ENCODE peak calls at places on chromosomes 2 and 18, in ten cellular contexts. X, A, L, H, J, C, W, G, V and T are unnamed samples.

GRCh38 chr2:83602753-83603152 is 856.3 kb downstream of the SUCLG1 start:
- DNase-seq in A (no peak), G (no peak), C (no peak), J (no peak), H (peak), V (no peak), W (no peak), X (no peak), L (no peak), T (no peak)

GRCh38 chr2:53033416-53033815 is 734.2 kb upstream of the CHAC2 start:
- DNase-seq in H (no peak), X (no peak), J (no peak), C (no peak), A (no peak), G (no peak), V (no peak), W (no peak), L (no peak), T (peak)

GRCh38 chr2:160906878-160907277 is 253.3 kb upstream of the TANK start:
- DNase-seq in V (no peak), J (no peak), H (no peak), G (no peak), W (no peak), A (no peak), C (no peak), X (no peak), L (no peak), T (no peak)

GRCh38 chr2:180367831-180368230 is 360.7 kb upstream of the CWC22 start:
- DNase-seq in W (no peak), X (no peak), V (no peak), J (no peak), L (no peak), C (no peak), H (no peak), A (no peak), G (no peak), T (no peak)

GRCh38 chr2:212901604-212902275 is 249.7 kb downstream of the IKZF2 start:
- DNase-seq in X (no peak), J (no peak), W (no peak), H (no peak), C (no peak), V (no peak), G (no peak), L (peak), A (no peak), T (no peak)

GRCh38 chr2:196959291-196959690 is 32.8 kb upstream of the PGAP1 start:
- DNase-seq in W (no peak), V (no peak), H (no peak), X (no peak), L (no peak), J (no peak), C (no peak), G (no peak), A (no peak), T (no peak)

GRCh38 chr2:199862779-199863178 is 11.8 kb upstream of the FTCDNL1 start:
- DNase-seq in X (no peak), J (no peak), A (no peak), L (no peak), W (no peak), C (no peak), V (no peak), H (peak), G (no peak), T (no peak)

GRCh38 chr2:188024811-188025210 is 266.9 kb upstream of the GULP1 start:
- DNase-seq in V (no peak), G (no peak), H (no peak), C (no peak), W (no peak), X (no peak), A (no peak), L (no peak), J (no peak), T (no peak)

GRCh38 chr2:133674433-133675331 is 106.4 kb upstream of the NCKAP5 start:
- DNase-seq in L (peak), J (peak), W (peak), X (peak), H (no peak), C (no peak), A (peak), G (peak), V (no peak), T (peak)

GRCh38 chr2:20624884-20625485 is 25.9 kb downstream of the HS1BP3 start:
- DNase-seq in C (no peak), W (no peak), V (no peak), G (no peak), A (no peak), J (no peak), X (peak), L (no peak), H (no peak), T (no peak)

GRCh38 chr2:55961318-55961911 is 37.8 kb upstream of the EFEMP1 start:
- DNase-seq in X (no peak), V (no peak), G (no peak), J (peak), H (peak), A (peak), L (no peak), C (no peak), W (no peak), T (no peak)

GRCh38 chr18:77095356-77096030 is 37.1 kb downstream of the MBP start:
- DNase-seq in V (no peak), A (no peak), L (no peak), C (no peak), X (no peak), H (no peak), J (no peak), G (no peak), W (no peak), T (no peak)

GRCh38 chr2:19632327-19633040 is 269.3 kb downstream of the TTC32 start:
- DNase-seq in G (no peak), W (peak), X (no peak), J (no peak), V (no peak), H (no peak), A (no peak), L (no peak), C (no peak), T (no peak)

GRCh38 chr18:44876024-44876423 is 195.3 kb downstream of the SETBP1 start:
- DNase-seq in L (no peak), A (no peak), W (no peak), J (no peak), C (no peak), H (no peak), G (no peak), V (no peak), X (no peak), T (no peak)

GRCh38 chr2:234643407-234643806 is 146.5 kb upstream of the ARL4C start:
- DNase-seq in X (no peak), J (no peak), W (no peak), G (no peak), V (no peak), A (no peak), H (no peak), C (no peak), L (no peak), T (no peak)

GRCh38 chr18:48452863-48453323 is 43.7 kb upstream of the ZBTB7C start:
- DNase-seq in A (no peak), H (no peak), J (no peak), L (no peak), V (no peak), X (no peak), C (no peak), G (no peak), W (no peak), T (no peak)

GRCh38 chr2:239370876-239371725 is 29.7 kb downstream of the HDAC4 start:
- DNase-seq in A (no peak), L (no peak), W (no peak), H (no peak), V (no peak), C (no peak), G (no peak), X (no peak), J (no peak), T (no peak)

GRCh38 chr2:236107536-236107935 is 60.6 kb downstream of the GBX2 start:
- DNase-seq in L (no peak), H (no peak), X (no peak), G (no peak), C (no peak), A (no peak), W (no peak), V (no peak), J (no peak), T (no peak)

GRCh38 chr2:69260666-69261065 is 126.4 kb downstream of the GFPT1 start:
- DNase-seq in G (no peak), V (no peak), H (no peak), C (no peak), L (no peak), W (no peak), A (no peak), J (no peak), X (no peak), T (no peak)